ENCODE peak calls at places on chromosomes 1 and 21, in six cellular contexts. D, O, A, U, E and C are unnamed samples.

GRCh38 chr1:156126043-156126700 is 11.7 kb downstream of the LMNA start:
- DNase-seq in D (no peak), O (peak), A (peak), U (peak), E (peak), C (peak)

GRCh38 chr1:215002471-215002870 is 80.1 kb upstream of the KCNK2 start:
- DNase-seq in D (no peak), O (no peak), A (no peak), U (no peak), E (no peak), C (no peak)

GRCh38 chr1:67612690-67613322 is 72.2 kb upstream of the GADD45A start:
- DNase-seq in D (no peak), O (no peak), A (no peak), U (no peak), E (no peak), C (no peak)

GRCh38 chr1:231885209-231885854 is 258.7 kb downstream of the DISC1 start:
- DNase-seq in D (no peak), O (no peak), A (no peak), U (no peak), E (no peak), C (no peak)

GRCh38 chr1:244836598-244836997 is 1.1 kb downstream of the COX20 start:
- DNase-seq in D (no peak), O (no peak), A (no peak), U (no peak), E (no peak), C (no peak)

GRCh38 chr1:30106125-30106524 is 617.3 kb downstream of the MATN1 start:
- DNase-seq in D (no peak), O (peak), A (no peak), U (peak), E (no peak), C (no peak)

GRCh38 chr1:84377480-84378095 is 20.7 kb upstream of the DNASE2B start:
- DNase-seq in D (no peak), O (peak), A (no peak), U (no peak), E (no peak), C (no peak)

GRCh38 chr1:4379451-4380175 is 274.8 kb upstream of the AJAP1 start:
- DNase-seq in D (no peak), O (no peak), A (no peak), U (no peak), E (no peak), C (no peak)

GRCh38 chr1:1550087-1550486 is 9.7 kb upstream of the TMEM240 start:
- DNase-seq in D (no peak), O (no peak), A (no peak), U (no peak), E (no peak), C (no peak)

GRCh38 chr21:45341779-45342178 is 54.1 kb upstream of the POFUT2 start:
- DNase-seq in D (no peak), O (no peak), A (no peak), U (no peak), E (no peak), C (no peak)

GRCh38 chr1:174075245-174075692 is 53.1 kb upstream of the RC3H1 start:
- DNase-seq in D (no peak), O (peak), A (no peak), U (no peak), E (no peak), C (no peak)

GRCh38 chr1:185693654-185694053 is 40.5 kb upstream of the HMCN1 start:
- DNase-seq in D (no peak), O (no peak), A (no peak), U (no peak), E (no peak), C (no peak)

GRCh38 chr1:185699874-185700273 is 34.3 kb upstream of the HMCN1 start:
- DNase-seq in D (no peak), O (no peak), A (no peak), U (no peak), E (no peak), C (no peak)

GRCh38 chr1:185696419-185697150 is 37.6 kb upstream of the HMCN1 start:
- DNase-seq in D (no peak), O (no peak), A (no peak), U (no peak), E (no peak), C (no peak)

GRCh38 chr1:185694081-185694480 is 40.1 kb upstream of the HMCN1 start:
- DNase-seq in D (peak), O (no peak), A (no peak), U (peak), E (no peak), C (no peak)

GRCh38 chr1:185695299-185695698 is 38.9 kb upstream of the HMCN1 start:
- DNase-seq in D (no peak), O (no peak), A (no peak), U (no peak), E (no peak), C (no peak)
- TF ChIP-seq EP300 in D (no peak), O (no peak), A (no peak), U (no peak), E (no peak), C (no peak)

GRCh38 chr1:17569200-17570139 is 30.0 kb downstream of the ARHGEF10L start:
- DNase-seq in D (no peak), O (peak), A (peak), U (peak), E (peak), C (peak)
- TF ChIP-seq POLR2A in D (no peak), O (no peak), A (no peak), U (no peak), E (no peak), C (no peak)

GRCh38 chr1:42340898-42341297 is 5.9 kb upstream of the FOXJ3 start:
- DNase-seq in D (no peak), O (no peak), A (no peak), U (no peak), E (no peak), C (no peak)
- TF ChIP-seq POLR2AphosphoS5 in D (no peak), O (no peak), A (no peak), U (no peak), E (no peak), C (no peak)

GRCh38 chr1:234361102-234361603 is 12.1 kb upstream of the COA6 start:
- DNase-seq in D (no peak), O (peak), A (no peak), U (no peak), E (no peak), C (no peak)

GRCh38 chr1:234355782-234356510 is 17.3 kb upstream of the COA6 start:
- DNase-seq in D (no peak), O (no peak), A (no peak), U (no peak), E (no peak), C (no peak)

GRCh38 chr1:234362558-234362957 is 10.7 kb upstream of the COA6 start:
- DNase-seq in D (no peak), O (no peak), A (no peak), U (no peak), E (no peak), C (no peak)

GRCh38 chr1:234357831-234358230 is 15.4 kb upstream of the COA6 start:
- DNase-seq in D (no peak), O (no peak), A (no peak), U (no peak), E (no peak), C (no peak)
- TF ChIP-seq EP300 in D (no peak), O (no peak), A (no peak), U (no peak), E (no peak), C (no peak)

GRCh38 chr1:16904560-16905111 is 8.9 kb downstream of the RNU1-2 start:
- DNase-seq in D (peak), O (peak), A (peak), U (peak), E (peak), C (peak)
- TF ChIP-seq POLR2A in D (no peak), O (no peak), A (no peak), U (no peak), E (peak), C (no peak)

GRCh38 chr1:182614796-182615451 is 10.7 kb upstream of the RGS16 start:
- DNase-seq in D (no peak), O (peak), A (peak), U (peak), E (peak), C (peak)
- TF ChIP-seq POLR2AphosphoS5 in D (peak), O (no peak), A (peak), U (peak), E (peak), C (no peak)